ENCODE peak calls at places on chromosomes 4 and X, in nine cellular contexts. One of them, this sample, is unnamed.

GRCh38 chr4:22473268-22473667 is 42.6 kb downstream of the ADGRA3 start:
- DNase-seq in pancreas: no peak
- DNase-seq in cardiac muscle cell: peak; percentile 90
- DNase-seq in PC-3: no peak
- DNase-seq in lung: no peak
- DNase-seq in Caco-2: no peak
- DNase-seq in uterus: no peak
- DNase-seq in sigmoid colon: no peak
- DNase-seq in WERI-Rb-1: no peak
- DNase-seq in this sample: no peak

GRCh38 chrX:12919051-12919450 is 12.6 kb downstream of the TLR8 start:
- DNase-seq in WERI-Rb-1: no peak
- DNase-seq in cardiac muscle cell: no peak
- DNase-seq in pancreas: no peak
- DNase-seq in PC-3: no peak
- DNase-seq in lung: no peak
- DNase-seq in uterus: no peak
- DNase-seq in Caco-2: no peak
- DNase-seq in sigmoid colon: no peak
- DNase-seq in this sample: no peak

GRCh38 chr4:187993827-187994226 is 1.7 kb upstream of the ZFP42 start:
- DNase-seq in Caco-2: peak; percentile 37
- DNase-seq in WERI-Rb-1: no peak
- DNase-seq in cardiac muscle cell: peak; percentile 6
- DNase-seq in sigmoid colon: no peak
- DNase-seq in pancreas: no peak
- DNase-seq in PC-3: peak; percentile 49
- DNase-seq in uterus: no peak
- DNase-seq in lung: no peak
- DNase-seq in this sample: no peak

GRCh38 chr4:37948542-37948941 is 11.7 kb upstream of the PTTG2 start:
- DNase-seq in sigmoid colon: no peak
- DNase-seq in pancreas: no peak
- DNase-seq in lung: no peak
- DNase-seq in WERI-Rb-1: no peak
- DNase-seq in uterus: no peak
- DNase-seq in PC-3: no peak
- DNase-seq in Caco-2: no peak
- DNase-seq in cardiac muscle cell: no peak
- DNase-seq in this sample: no peak

GRCh38 chr4:119615068-119615744 is 13.4 kb downstream of the PDE5A start:
- DNase-seq in pancreas: no peak
- DNase-seq in lung: no peak
- DNase-seq in WERI-Rb-1: no peak
- DNase-seq in cardiac muscle cell: no peak
- DNase-seq in Caco-2: no peak
- DNase-seq in PC-3: no peak
- DNase-seq in uterus: no peak
- DNase-seq in sigmoid colon: no peak
- DNase-seq in this sample: no peak

GRCh38 chrX:41559662-41560061 is 112.5 kb downstream of the NYX start:
- DNase-seq in PC-3: no peak
- DNase-seq in WERI-Rb-1: no peak
- DNase-seq in pancreas: no peak
- DNase-seq in uterus: peak; percentile 37
- DNase-seq in cardiac muscle cell: peak; percentile 77
- DNase-seq in lung: no peak
- DNase-seq in Caco-2: no peak
- DNase-seq in sigmoid colon: no peak
- DNase-seq in this sample: no peak

GRCh38 chr4:106264331-106264728 is 51.7 kb downstream of the TBCK start:
- DNase-seq in pancreas: no peak
- DNase-seq in PC-3: no peak
- DNase-seq in uterus: no peak
- DNase-seq in WERI-Rb-1: no peak
- DNase-seq in lung: no peak
- DNase-seq in Caco-2: peak; percentile 54
- DNase-seq in cardiac muscle cell: peak; percentile 14
- DNase-seq in sigmoid colon: no peak
- DNase-seq in this sample: no peak

GRCh38 chr4:102438396-102438795 is 62.8 kb upstream of the NFKB1 start:
- DNase-seq in pancreas: no peak
- DNase-seq in uterus: no peak
- DNase-seq in PC-3: peak; percentile 32
- DNase-seq in Caco-2: no peak
- DNase-seq in WERI-Rb-1: no peak
- DNase-seq in lung: no peak
- DNase-seq in sigmoid colon: no peak
- DNase-seq in cardiac muscle cell: no peak
- DNase-seq in this sample: no peak

GRCh38 chr4:152619556-152619955 is 60.2 kb downstream of the TMEM154 start:
- DNase-seq in Caco-2: no peak
- DNase-seq in sigmoid colon: no peak
- DNase-seq in cardiac muscle cell: no peak
- DNase-seq in PC-3: no peak
- DNase-seq in pancreas: no peak
- DNase-seq in uterus: no peak
- DNase-seq in lung: no peak
- DNase-seq in WERI-Rb-1: no peak
- DNase-seq in this sample: no peak

GRCh38 chr4:69860007-69860406 is at the start of gene SULT1E1:
- DNase-seq in pancreas: no peak
- DNase-seq in cardiac muscle cell: peak; percentile 91
- DNase-seq in WERI-Rb-1: no peak
- DNase-seq in lung: no peak
- DNase-seq in uterus: no peak
- DNase-seq in sigmoid colon: no peak
- DNase-seq in PC-3: peak; percentile 10
- DNase-seq in Caco-2: no peak
- DNase-seq in this sample: no peak

GRCh38 chr4:181301735-181302380 is 941.3 kb upstream of the TENM3 start:
- DNase-seq in WERI-Rb-1: peak; percentile 73
- DNase-seq in uterus: no peak
- DNase-seq in lung: no peak
- DNase-seq in cardiac muscle cell: peak; percentile 14
- DNase-seq in PC-3: peak; percentile 33
- DNase-seq in pancreas: peak; percentile 47
- DNase-seq in Caco-2: peak; percentile 67
- DNase-seq in sigmoid colon: no peak
- DNase-seq in this sample: peak; percentile 60

GRCh38 chr4:24840826-24841587 is 45.6 kb downstream of the SOD3 start:
- DNase-seq in uterus: no peak
- DNase-seq in lung: no peak
- DNase-seq in sigmoid colon: no peak
- DNase-seq in WERI-Rb-1: no peak
- DNase-seq in Caco-2: no peak
- DNase-seq in pancreas: no peak
- DNase-seq in cardiac muscle cell: no peak
- DNase-seq in PC-3: peak; percentile 83
- DNase-seq in this sample: no peak

GRCh38 chr4:153233761-153234371 is 29.6 kb downstream of the TRIM2 start:
- DNase-seq in PC-3: peak; percentile 90
- DNase-seq in uterus: peak; percentile 57
- DNase-seq in Caco-2: no peak
- DNase-seq in lung: peak; percentile 48
- DNase-seq in cardiac muscle cell: peak; percentile 91
- DNase-seq in WERI-Rb-1: no peak
- DNase-seq in pancreas: peak; percentile 37
- DNase-seq in sigmoid colon: peak; percentile 72
- DNase-seq in this sample: no peak

GRCh38 chrX:22577181-22577580 is 304.5 kb downstream of the CBLL2 start:
- DNase-seq in Caco-2: no peak
- DNase-seq in pancreas: no peak
- DNase-seq in uterus: no peak
- DNase-seq in lung: no peak
- DNase-seq in WERI-Rb-1: no peak
- DNase-seq in cardiac muscle cell: no peak
- DNase-seq in PC-3: peak; percentile 84
- DNase-seq in sigmoid colon: no peak
- DNase-seq in this sample: no peak

GRCh38 chr4:36254355-36254754 is 10.0 kb upstream of the ARAP2 start:
- DNase-seq in pancreas: no peak
- DNase-seq in PC-3: no peak
- DNase-seq in WERI-Rb-1: no peak
- DNase-seq in sigmoid colon: no peak
- DNase-seq in Caco-2: no peak
- DNase-seq in uterus: no peak
- DNase-seq in cardiac muscle cell: no peak
- DNase-seq in lung: no peak
- DNase-seq in this sample: no peak

GRCh38 chr4:89737888-89738287 is 99.1 kb downstream of the SNCA start:
- DNase-seq in lung: no peak
- DNase-seq in sigmoid colon: no peak
- DNase-seq in PC-3: peak; percentile 24
- DNase-seq in cardiac muscle cell: peak; percentile 7
- DNase-seq in Caco-2: no peak
- DNase-seq in WERI-Rb-1: no peak
- DNase-seq in pancreas: no peak
- DNase-seq in uterus: peak; percentile 49
- DNase-seq in this sample: no peak

GRCh38 chr4:144376905-144377304 is 236.4 kb upstream of the GYPA start:
- DNase-seq in pancreas: no peak
- DNase-seq in sigmoid colon: no peak
- DNase-seq in cardiac muscle cell: no peak
- DNase-seq in Caco-2: no peak
- DNase-seq in uterus: no peak
- DNase-seq in PC-3: no peak
- DNase-seq in lung: no peak
- DNase-seq in WERI-Rb-1: no peak
- DNase-seq in this sample: no peak

GRCh38 chrX:86192827-86193226 is 44.6 kb downstream of the DACH2 start:
- DNase-seq in lung: no peak
- DNase-seq in PC-3: no peak
- DNase-seq in cardiac muscle cell: no peak
- DNase-seq in Caco-2: no peak
- DNase-seq in uterus: no peak
- DNase-seq in sigmoid colon: no peak
- DNase-seq in WERI-Rb-1: no peak
- DNase-seq in pancreas: no peak
- DNase-seq in this sample: no peak

GRCh38 chrX:70422886-70423336 is at the start of gene GDPD2:
- DNase-seq in PC-3: peak; percentile 54
- DNase-seq in sigmoid colon: no peak
- DNase-seq in lung: no peak
- DNase-seq in uterus: no peak
- DNase-seq in Caco-2: peak; percentile 34
- DNase-seq in pancreas: peak; percentile 52
- DNase-seq in WERI-Rb-1: peak; percentile 59
- DNase-seq in cardiac muscle cell: peak; percentile 48
- DNase-seq in this sample: no peak

GRCh38 chrX:123080065-123080464 is 104.0 kb upstream of the GRIA3 start:
- DNase-seq in uterus: no peak
- DNase-seq in sigmoid colon: no peak
- DNase-seq in pancreas: no peak
- DNase-seq in lung: no peak
- DNase-seq in cardiac muscle cell: no peak
- DNase-seq in WERI-Rb-1: no peak
- DNase-seq in PC-3: no peak
- DNase-seq in Caco-2: peak; percentile 1
- DNase-seq in this sample: no peak

GRCh38 chrX:115616943-115617563 is 56.1 kb downstream of the PLS3 start:
- DNase-seq in sigmoid colon: no peak
- DNase-seq in PC-3: peak; percentile 95
- DNase-seq in pancreas: no peak
- DNase-seq in cardiac muscle cell: peak; percentile 30
- DNase-seq in uterus: no peak
- DNase-seq in Caco-2: no peak
- DNase-seq in lung: no peak
- DNase-seq in WERI-Rb-1: no peak
- DNase-seq in this sample: no peak

GRCh38 chr4:170090667-170091052 is 904 bp upstream of the AADAT start:
- DNase-seq in sigmoid colon: no peak
- DNase-seq in uterus: no peak
- DNase-seq in pancreas: no peak
- DNase-seq in Caco-2: no peak
- DNase-seq in WERI-Rb-1: no peak
- DNase-seq in cardiac muscle cell: peak; percentile 16
- DNase-seq in PC-3: peak; percentile 40
- DNase-seq in lung: no peak
- DNase-seq in this sample: no peak
- H3K4me3 ChIP-seq in sigmoid colon: peak overlapping the region; percentile 70
- H3K4me3 ChIP-seq in uterus: peak overlapping the region; percentile 60
- H3K4me3 ChIP-seq in pancreas: no peak overlapping the region
- H3K4me3 ChIP-seq in Caco-2: no peak overlapping the region
- H3K4me3 ChIP-seq in WERI-Rb-1: no peak overlapping the region
- H3K4me3 ChIP-seq in cardiac muscle cell: no peak overlapping the region
- H3K4me3 ChIP-seq in PC-3: peak overlapping the region; percentile 86
- H3K4me3 ChIP-seq in lung: no peak overlapping the region
- H3K4me3 ChIP-seq in this sample: no peak overlapping the region

DNA sequence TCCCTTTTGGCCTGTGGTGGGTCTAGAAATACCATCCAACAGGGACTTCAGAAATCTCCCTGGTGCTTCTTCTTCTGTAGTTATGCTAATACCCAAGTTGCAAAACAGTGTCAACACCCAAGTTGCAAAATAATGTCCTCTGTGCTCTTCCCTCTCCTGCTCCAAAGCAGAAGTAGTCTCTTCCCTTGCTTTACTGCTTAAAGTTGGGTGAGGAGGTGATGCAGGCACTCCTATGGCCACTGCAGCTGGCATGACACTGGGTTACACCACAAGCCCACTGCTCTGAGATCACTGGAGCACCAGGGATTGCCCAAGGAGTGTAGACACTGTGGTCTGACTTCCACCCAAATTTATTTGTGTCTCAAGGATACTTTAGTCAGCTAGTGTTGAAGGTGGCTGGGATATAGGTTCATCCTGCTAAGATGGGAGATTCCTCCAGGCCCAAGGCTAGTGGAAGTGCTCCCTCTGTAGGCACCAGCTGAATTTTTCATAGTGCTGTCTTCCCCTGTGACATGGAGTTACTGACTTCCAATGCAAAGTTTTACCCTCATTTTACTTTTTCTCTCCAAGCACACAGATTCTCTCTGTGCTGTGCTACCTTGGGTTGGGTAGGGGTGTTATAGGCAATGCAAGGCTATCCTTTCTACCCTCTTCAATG is 196.2 kb upstream of the TENT5D start:
- DNase-seq in Caco-2: no peak
- DNase-seq in sigmoid colon: no peak
- DNase-seq in WERI-Rb-1: no peak
- DNase-seq in lung: no peak
- DNase-seq in PC-3: peak; percentile 31
- DNase-seq in uterus: no peak
- DNase-seq in cardiac muscle cell: peak; percentile 8
- DNase-seq in pancreas: no peak
- DNase-seq in this sample: peak; percentile 9
- TF ChIP-seq CTCF in Caco-2: no peak
- TF ChIP-seq CTCF in sigmoid colon: no peak
- TF ChIP-seq CTCF in WERI-Rb-1: peak; percentile 18
- TF ChIP-seq CTCF in lung: no peak
- TF ChIP-seq CTCF in PC-3: peak; percentile 61
- TF ChIP-seq CTCF in uterus: no peak
- TF ChIP-seq CTCF in cardiac muscle cell: peak; percentile 34
- TF ChIP-seq CTCF in pancreas: no peak
- TF ChIP-seq CTCF in this sample: peak; percentile 44

GRCh38 chrX:139204576-139204902 is 326.0 kb upstream of the F9 start:
- DNase-seq in WERI-Rb-1: no peak
- DNase-seq in pancreas: no peak
- DNase-seq in Caco-2: no peak
- DNase-seq in PC-3: no peak
- DNase-seq in sigmoid colon: no peak
- DNase-seq in uterus: no peak
- DNase-seq in lung: no peak
- DNase-seq in cardiac muscle cell: no peak
- DNase-seq in this sample: no peak
- H3K36me3 ChIP-seq in WERI-Rb-1: no peaks in the 10 kb centered on the region
- H3K36me3 ChIP-seq in pancreas: no peaks in the 10 kb centered on the region
- H3K36me3 ChIP-seq in Caco-2: no peaks in the 10 kb centered on the region
- H3K36me3 ChIP-seq in PC-3: no peaks in the 10 kb centered on the region
- H3K36me3 ChIP-seq in sigmoid colon: no peaks in the 10 kb centered on the region
- H3K36me3 ChIP-seq in uterus: no peaks in the 10 kb centered on the region
- H3K36me3 ChIP-seq in lung: no peaks in the 10 kb centered on the region
- H3K36me3 ChIP-seq in cardiac muscle cell: no peaks in the 10 kb centered on the region
- H3K36me3 ChIP-seq in this sample: no peaks in the 10 kb centered on the region

GRCh38 chr4:140222175-140222574 is 68.2 kb upstream of the MAML3 start:
- DNase-seq in lung: no peak
- DNase-seq in uterus: no peak
- DNase-seq in pancreas: no peak
- DNase-seq in WERI-Rb-1: no peak
- DNase-seq in cardiac muscle cell: peak; percentile 21
- DNase-seq in PC-3: peak; percentile 63
- DNase-seq in sigmoid colon: no peak
- DNase-seq in Caco-2: no peak
- DNase-seq in this sample: no peak
- H3K4me3 ChIP-seq in lung: no peak overlapping the region
- H3K4me3 ChIP-seq in uterus: no peak overlapping the region
- H3K4me3 ChIP-seq in pancreas: no peak overlapping the region
- H3K4me3 ChIP-seq in WERI-Rb-1: no peak overlapping the region
- H3K4me3 ChIP-seq in cardiac muscle cell: no peak overlapping the region
- H3K4me3 ChIP-seq in PC-3: no peak overlapping the region
- H3K4me3 ChIP-seq in sigmoid colon: no peak overlapping the region
- H3K4me3 ChIP-seq in Caco-2: no peak overlapping the region
- H3K4me3 ChIP-seq in this sample: no peak overlapping the region

This sample was measured in BE2C.